ENCODE peak calls at places on chromosomes 13 and 19, in ten cellular contexts. Y is endothelial cell of umbilical vein; M is body of pancreas; F is uterus; K is ovary; O is nephron progenitor cell; L is neural crest cell; B is adrenal gland; N is fibroblast of the aortic adventitia; A is CD8-positive, alpha-beta T cell. W is an unnamed sample.

GRCh38 chr19:46487178-46487801 is 8.4 kb downstream of the PNMA8B start:
- DNase-seq in Y (peak; percentile 13), M (no peak), F (no peak), K (peak; percentile 37), O (no peak), L (no peak), B (peak; percentile 43), N (peak; percentile 8), A (no peak), W (no peak)

GRCh38 chr13:72643339-72643989 is 84.0 kb downstream of the MZT1 start:
- DNase-seq in Y (peak; percentile 58), M (peak; percentile 52), F (no peak), K (no peak), O (peak; percentile 42), L (peak; percentile 51), B (peak; percentile 77), N (peak; percentile 64), A (no peak), W (peak; percentile 47)

GRCh38 chr19:48873476-48874308 is 1.5 kb downstream of the PPP1R15A start:
- DNase-seq in Y (no peak), M (no peak), F (no peak), K (peak; percentile 36), O (no peak), L (no peak), B (no peak), N (peak; percentile 55), A (no peak), W (peak; percentile 56)

GRCh38 chr19:31641591-31641990 is 292.4 kb upstream of the TSHZ3 start:
- DNase-seq in Y (no peak), M (no peak), F (no peak), K (no peak), O (no peak), L (no peak), B (no peak), N (no peak), A (no peak), W (no peak)

GRCh38 chr19:512548-513365 is 5.5 kb downstream of the TPGS1 start:
- DNase-seq in Y (no peak), M (no peak), F (no peak), K (no peak), O (peak; percentile 63), L (no peak), B (no peak), N (no peak), A (no peak), W (peak; percentile 43)

GRCh38 chr19:57363734-57364181 is 407 bp downstream of the TRAPPC2B start:
- DNase-seq in Y (no peak), M (no peak), F (no peak), K (no peak), O (no peak), L (no peak), B (no peak), N (no peak), A (no peak), W (peak; percentile 20)

GRCh38 chr19:49335071-49335783 is at the start of gene CD37:
- DNase-seq in Y (no peak), M (no peak), F (no peak), K (no peak), O (no peak), L (no peak), B (no peak), N (no peak), A (peak; percentile 24), W (no peak)

GRCh38 chr13:67416047-67416925 is 186.2 kb upstream of the PCDH9 start:
- DNase-seq in Y (no peak), M (peak; percentile 29), F (no peak), K (no peak), O (peak; percentile 65), L (peak; percentile 35), B (no peak), N (peak; percentile 22), A (no peak), W (peak; percentile 66)

GRCh38 chr13:44322928-44323327 is 50.7 kb upstream of the SERP2 start:
- DNase-seq in Y (no peak), M (no peak), F (no peak), K (no peak), O (no peak), L (no peak), B (no peak), N (no peak), A (no peak), W (no peak)

GRCh38 chr19:14450168-14450874 is 17.2 kb downstream of the PKN1 start:
- DNase-seq in Y (peak; percentile 65), M (no peak), F (peak; percentile 33), K (no peak), O (peak; percentile 77), L (no peak), B (no peak), N (no peak), A (peak; percentile 34), W (no peak)

GRCh38 chr13:39023316-39023715 is 14.6 kb downstream of the PROSER1 start:
- DNase-seq in Y (no peak), M (no peak), F (no peak), K (no peak), O (no peak), L (no peak), B (no peak), N (peak; percentile 30), A (no peak), W (no peak)

GRCh38 chr19:41774515-41774980 is 19.2 kb downstream of the CEACAM6 start:
- DNase-seq in Y (no peak), M (no peak), F (no peak), K (no peak), O (no peak), L (no peak), B (no peak), N (no peak), A (no peak), W (no peak)

GRCh38 chr19:4800591-4801081 is 9.1 kb downstream of the FEM1A start:
- DNase-seq in Y (no peak), M (peak; percentile 79), F (no peak), K (no peak), O (no peak), L (no peak), B (no peak), N (no peak), A (no peak), W (no peak)

GRCh38 chr19:35294328-35294727 is 2.4 kb downstream of the MAG start:
- DNase-seq in Y (no peak), M (no peak), F (no peak), K (no peak), O (no peak), L (no peak), B (no peak), N (no peak), A (no peak), W (no peak)

DNA sequence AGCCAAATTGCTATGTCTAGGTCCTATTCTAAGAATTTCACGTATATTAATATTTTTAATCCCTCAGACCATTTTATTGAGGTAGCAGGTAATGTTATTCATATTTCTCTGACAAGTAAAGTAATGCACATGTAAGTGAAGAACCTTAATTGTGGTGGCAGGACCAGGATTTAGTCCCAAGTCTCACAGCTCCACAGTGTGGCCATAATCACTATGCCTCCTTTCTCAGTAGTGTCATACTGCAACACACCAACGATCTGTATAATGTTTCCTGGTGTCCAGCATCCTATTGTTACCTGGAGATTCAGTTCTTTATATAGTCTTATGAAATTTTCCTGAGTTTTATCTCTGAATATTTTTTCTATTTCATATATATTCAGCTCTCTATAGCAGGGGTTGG is 340.3 kb downstream of the OLFM4 start:
- DNase-seq in Y (no peak), M (no peak), F (no peak), K (no peak), O (no peak), L (no peak), B (no peak), N (no peak), A (no peak), W (no peak)
- TF ChIP-seq CTCF in Y (no peak), M (no peak), F (no peak), K (no peak), O (no peak), L (no peak), B (no peak), N (no peak), A (no peak), W (no peak)

GRCh38 chr13:24146961-24147569 is 13.5 kb upstream of the SPATA13 start:
- DNase-seq in Y (no peak), M (no peak), F (no peak), K (no peak), O (no peak), L (no peak), B (no peak), N (no peak), A (no peak), W (no peak)

GRCh38 chr13:24150613-24151012 is 9.9 kb upstream of the SPATA13 start:
- DNase-seq in Y (no peak), M (no peak), F (no peak), K (no peak), O (no peak), L (no peak), B (no peak), N (no peak), A (no peak), W (no peak)

GRCh38 chr13:24147570-24147963 is 13.0 kb upstream of the SPATA13 start:
- DNase-seq in Y (no peak), M (no peak), F (no peak), K (no peak), O (no peak), L (no peak), B (no peak), N (no peak), A (no peak), W (no peak)

GRCh38 chr13:24149306-24150032 is 11.1 kb upstream of the SPATA13 start:
- DNase-seq in Y (no peak), M (no peak), F (no peak), K (no peak), O (no peak), L (no peak), B (no peak), N (peak; percentile 19), A (no peak), W (peak; percentile 75)

GRCh38 chr13:24148414-24149305 is 11.9 kb upstream of the SPATA13 start:
- DNase-seq in Y (peak; percentile 94), M (peak; percentile 52), F (no peak), K (no peak), O (no peak), L (no peak), B (peak; percentile 84), N (peak; percentile 90), A (no peak), W (no peak)
- TF ChIP-seq CTCF in Y (no peak), M (no peak), F (no peak), K (no peak), O (no peak), L (no peak), B (no peak), N (peak; percentile 19), A (no peak), W (no peak)

DNA sequence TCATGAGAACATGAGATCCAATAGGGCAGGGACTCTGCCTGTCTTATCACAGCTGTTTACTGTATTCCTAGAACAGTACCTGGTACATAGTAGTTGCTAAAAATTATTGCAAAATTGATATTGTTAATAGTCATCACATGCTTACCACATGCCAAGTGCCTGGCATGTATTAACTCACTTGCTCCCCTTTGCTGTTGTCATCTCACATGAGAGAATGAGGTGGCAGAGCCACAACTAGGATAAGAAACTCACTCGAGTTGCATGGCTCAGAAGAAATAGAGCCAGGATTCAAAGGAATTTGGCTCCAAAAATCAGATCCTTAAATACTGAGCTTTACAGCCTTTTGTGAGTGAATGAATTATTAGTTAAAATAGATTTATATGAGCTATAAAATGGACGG is 42.6 kb downstream of the B3GLCT start:
- DNase-seq in Y (no peak), M (no peak), F (no peak), K (no peak), O (no peak), L (no peak), B (no peak), N (peak; percentile 50), A (no peak), W (no peak)
- TF ChIP-seq CTCF in Y (no peak), M (no peak), F (no peak), K (no peak), O (no peak), L (no peak), B (no peak), N (no peak), A (no peak), W (no peak)

GRCh38 chr13:37701972-37702371 is 103.4 kb upstream of the POSTN start:
- DNase-seq in Y (peak; percentile 51), M (no peak), F (peak; percentile 19), K (no peak), O (no peak), L (no peak), B (no peak), N (peak; percentile 92), A (no peak), W (no peak)
- TF ChIP-seq CTCF in Y (no peak), M (no peak), F (no peak), K (no peak), O (no peak), L (no peak), B (no peak), N (no peak), A (no peak), W (no peak)